ENCODE peak calls at places on chromosomes 2 and 18, in nine cellular contexts. B is ureter, N is NAMALWA, I is DMS153, K is HS-5, U is HCT116, E is Kasumi-1, A is H1, C is HTR-8/SVneo. S is an unnamed sample.

GRCh38 chr2:163407296-163407695 is 328.5 kb downstream of the FIGN start:
- DNase-seq in B (no peak), N (no peak), I (no peak), K (no peak), U (no peak), E (no peak), A (no peak), C (no peak), S (peak)

GRCh38 chr18:25289040-25289631 is 62.8 kb downstream of the ZNF521 start:
- DNase-seq in B (no peak), N (no peak), I (no peak), K (peak), U (no peak), E (no peak), A (no peak), C (no peak), S (peak)

GRCh38 chr2:23065936-23066335 is 319.0 kb upstream of the KLHL29 start:
- DNase-seq in B (no peak), N (no peak), I (peak), K (no peak), U (no peak), E (no peak), A (no peak), C (no peak), S (no peak)

GRCh38 chr2:112869258-112869842 is 32.8 kb upstream of the IL1B start:
- DNase-seq in B (peak), N (no peak), I (peak), K (peak), U (peak), E (no peak), A (no peak), C (peak), S (peak)

GRCh38 chr2:240964854-240965295 is 33.5 kb upstream of the SNED1 start:
- DNase-seq in B (peak), N (no peak), I (no peak), K (no peak), U (no peak), E (no peak), A (no peak), C (no peak), S (no peak)

GRCh38 chr2:134773372-134774073 is 54.7 kb upstream of the TMEM163 start:
- DNase-seq in B (no peak), N (no peak), I (peak), K (no peak), U (no peak), E (no peak), A (no peak), C (no peak), S (no peak)

GRCh38 chr18:76490701-76491171 is 4.3 kb downstream of the ZNF516 start:
- DNase-seq in B (no peak), N (peak), I (peak), K (no peak), U (no peak), E (no peak), A (no peak), C (no peak), S (peak)

GRCh38 chr2:219207884-219208740 is 1.5 kb downstream of the ZFAND2B start:
- DNase-seq in B (no peak), N (no peak), I (no peak), K (no peak), U (no peak), E (no peak), A (no peak), C (no peak), S (peak)

GRCh38 chr2:44638649-44639048 is 276.9 kb downstream of the CAMKMT start:
- DNase-seq in B (no peak), N (no peak), I (no peak), K (no peak), U (no peak), E (no peak), A (no peak), C (no peak), S (no peak)

GRCh38 chr2:207539470-207539869 is 9.7 kb downstream of the CREB1 start:
- DNase-seq in B (no peak), N (no peak), I (no peak), K (no peak), U (no peak), E (no peak), A (no peak), C (no peak), S (no peak)

S was measured in myocyte.